ENCODE peak calls at places on chromosomes 1 and 21, in four cellular contexts. One of them, this sample, is unnamed.

GRCh38 chr1:70091811-70092210 is 113.6 kb downstream of the LRRC40 start:
- DNase-seq in activated naive CD4-positive, alpha-beta T cell treated with Interleukin-2 at 50 U/mL for 16 hours: no peak
- DNase-seq in NCI-H1092 treated with DMSO at 0.1 percent for 48 hours: no peak
- DNase-seq in ELR: no peak
- DNase-seq in this sample: no peak

GRCh38 chr21:29658934-29659203 is 280.9 kb downstream of the GRIK1 start:
- DNase-seq in activated naive CD4-positive, alpha-beta T cell treated with Interleukin-2 at 50 U/mL for 16 hours: no peak
- DNase-seq in NCI-H1092 treated with DMSO at 0.1 percent for 48 hours: no peak
- DNase-seq in ELR: no peak
- DNase-seq in this sample: no peak

GRCh38 chr1:196034080-196034706 is 574.0 kb downstream of the KCNT2 start:
- DNase-seq in activated naive CD4-positive, alpha-beta T cell treated with Interleukin-2 at 50 U/mL for 16 hours: no peak
- DNase-seq in NCI-H1092 treated with DMSO at 0.1 percent for 48 hours: peak; percentile 8
- DNase-seq in ELR: peak; percentile 25
- DNase-seq in this sample: no peak

GRCh38 chr1:28915036-28915895 is 897 bp downstream of the EPB41 start:
- DNase-seq in activated naive CD4-positive, alpha-beta T cell treated with Interleukin-2 at 50 U/mL for 16 hours: peak; percentile 58
- DNase-seq in NCI-H1092 treated with DMSO at 0.1 percent for 48 hours: peak; percentile 63
- DNase-seq in ELR: peak; percentile 43
- DNase-seq in this sample: no peak

GRCh38 chr21:31557956-31558838 is 101.3 kb upstream of the SOD1 start:
- DNase-seq in activated naive CD4-positive, alpha-beta T cell treated with Interleukin-2 at 50 U/mL for 16 hours: peak; percentile 31
- DNase-seq in NCI-H1092 treated with DMSO at 0.1 percent for 48 hours: peak; percentile 78
- DNase-seq in ELR: peak; percentile 11
- DNase-seq in this sample: no peak

GRCh38 chr1:102191723-102192122 is 195.0 kb upstream of the OLFM3 start:
- DNase-seq in activated naive CD4-positive, alpha-beta T cell treated with Interleukin-2 at 50 U/mL for 16 hours: no peak
- DNase-seq in NCI-H1092 treated with DMSO at 0.1 percent for 48 hours: peak; percentile 35
- DNase-seq in ELR: peak; percentile 60
- DNase-seq in this sample: no peak

GRCh38 chr1:207040181-207040533 is 7.6 kb upstream of the C1orf116 start:
- DNase-seq in activated naive CD4-positive, alpha-beta T cell treated with Interleukin-2 at 50 U/mL for 16 hours: no peak
- DNase-seq in NCI-H1092 treated with DMSO at 0.1 percent for 48 hours: no peak
- DNase-seq in ELR: no peak
- DNase-seq in this sample: no peak

GRCh38 chr1:36673207-36673606 is 190.5 kb upstream of the CSF3R start:
- DNase-seq in activated naive CD4-positive, alpha-beta T cell treated with Interleukin-2 at 50 U/mL for 16 hours: no peak
- DNase-seq in NCI-H1092 treated with DMSO at 0.1 percent for 48 hours: peak; percentile 31
- DNase-seq in ELR: no peak
- DNase-seq in this sample: no peak

GRCh38 chr1:222861057-222861456 is 46.2 kb downstream of the DISP1 start:
- DNase-seq in activated naive CD4-positive, alpha-beta T cell treated with Interleukin-2 at 50 U/mL for 16 hours: no peak
- DNase-seq in NCI-H1092 treated with DMSO at 0.1 percent for 48 hours: no peak
- DNase-seq in ELR: no peak
- DNase-seq in this sample: no peak

GRCh38 chr1:210587547-210587946 is 258.8 kb downstream of the HHAT start:
- DNase-seq in activated naive CD4-positive, alpha-beta T cell treated with Interleukin-2 at 50 U/mL for 16 hours: no peak
- DNase-seq in NCI-H1092 treated with DMSO at 0.1 percent for 48 hours: no peak
- DNase-seq in ELR: no peak
- DNase-seq in this sample: no peak

This sample was measured in skeletal muscle cell.